ENCODE peak calls at places on chromosome 1, in ten cellular contexts. One of them, this sample, is unnamed. For H3K36me3, the result is how much of the 10 kb centered on the place peaks cover.

GRCh38 chr1:223758734-223759133 is 46.4 kb downstream of the CAPN2 start:
- DNase-seq in uterus: no peak
- DNase-seq in right lobe of liver: no peak
- DNase-seq in transverse colon: no peak
- DNase-seq in RWPE2: no peak
- DNase-seq in colonic mucosa: no peak
- DNase-seq in neuronal stem cell: no peak
- DNase-seq in pancreas: no peak
- DNase-seq in heart right ventricle: no peak
- DNase-seq in cardiac muscle cell: no peak
- DNase-seq in this sample: no peak

GRCh38 chr1:47941609-47942237 is 55.5 kb downstream of the TRABD2B start:
- DNase-seq in uterus: no peak
- DNase-seq in right lobe of liver: no peak
- DNase-seq in transverse colon: no peak
- DNase-seq in RWPE2: no peak
- DNase-seq in colonic mucosa: no peak
- DNase-seq in neuronal stem cell: no peak
- DNase-seq in pancreas: no peak
- DNase-seq in heart right ventricle: no peak
- DNase-seq in cardiac muscle cell: no peak
- DNase-seq in this sample: no peak

GRCh38 chr1:176568185-176568584 is 105.2 kb downstream of the PAPPA2 start:
- DNase-seq in uterus: no peak
- DNase-seq in right lobe of liver: no peak
- DNase-seq in transverse colon: no peak
- DNase-seq in RWPE2: no peak
- DNase-seq in colonic mucosa: no peak
- DNase-seq in neuronal stem cell: no peak
- DNase-seq in pancreas: no peak
- DNase-seq in heart right ventricle: no peak
- DNase-seq in cardiac muscle cell: no peak
- DNase-seq in this sample: no peak

GRCh38 chr1:84603223-84603622 is 29.0 kb upstream of the CTBS start:
- DNase-seq in uterus: no peak
- DNase-seq in right lobe of liver: no peak
- DNase-seq in transverse colon: no peak
- DNase-seq in RWPE2: no peak
- DNase-seq in colonic mucosa: no peak
- DNase-seq in neuronal stem cell: no peak
- DNase-seq in pancreas: no peak
- DNase-seq in heart right ventricle: no peak
- DNase-seq in cardiac muscle cell: no peak
- DNase-seq in this sample: no peak

GRCh38 chr1:208988811-208989222 is 594.7 kb upstream of the CAMK1G start:
- DNase-seq in uterus: no peak
- DNase-seq in right lobe of liver: no peak
- DNase-seq in transverse colon: peak
- DNase-seq in RWPE2: no peak
- DNase-seq in colonic mucosa: peak
- DNase-seq in neuronal stem cell: no peak
- DNase-seq in pancreas: no peak
- DNase-seq in heart right ventricle: no peak
- DNase-seq in cardiac muscle cell: peak
- DNase-seq in this sample: no peak

GRCh38 chr1:209546390-209547080 is 37.0 kb upstream of the CAMK1G start:
- DNase-seq in uterus: no peak
- DNase-seq in right lobe of liver: no peak
- DNase-seq in transverse colon: no peak
- DNase-seq in RWPE2: no peak
- DNase-seq in colonic mucosa: no peak
- DNase-seq in neuronal stem cell: no peak
- DNase-seq in pancreas: no peak
- DNase-seq in heart right ventricle: no peak
- DNase-seq in cardiac muscle cell: no peak
- DNase-seq in this sample: no peak

GRCh38 chr1:241622708-241623107 is 17.5 kb downstream of the CHML start:
- DNase-seq in uterus: no peak
- DNase-seq in right lobe of liver: no peak
- DNase-seq in transverse colon: no peak
- DNase-seq in RWPE2: no peak
- DNase-seq in colonic mucosa: no peak
- DNase-seq in neuronal stem cell: no peak
- DNase-seq in pancreas: no peak
- DNase-seq in heart right ventricle: no peak
- DNase-seq in cardiac muscle cell: no peak
- DNase-seq in this sample: no peak

GRCh38 chr1:29592731-29593130 is 356.4 kb downstream of the PTPRU start:
- DNase-seq in uterus: no peak
- DNase-seq in right lobe of liver: no peak
- DNase-seq in transverse colon: no peak
- DNase-seq in RWPE2: no peak
- DNase-seq in colonic mucosa: peak
- DNase-seq in neuronal stem cell: no peak
- DNase-seq in pancreas: no peak
- DNase-seq in heart right ventricle: no peak
- DNase-seq in cardiac muscle cell: no peak
- DNase-seq in this sample: no peak

GRCh38 chr1:5485436-5485835 is 506.8 kb downstream of the NPHP4 start:
- DNase-seq in uterus: no peak
- DNase-seq in right lobe of liver: no peak
- DNase-seq in transverse colon: no peak
- DNase-seq in RWPE2: no peak
- DNase-seq in colonic mucosa: no peak
- DNase-seq in neuronal stem cell: no peak
- DNase-seq in pancreas: no peak
- DNase-seq in heart right ventricle: no peak
- DNase-seq in cardiac muscle cell: no peak
- DNase-seq in this sample: no peak

GRCh38 chr1:117795190-117795589 is 134.2 kb downstream of the GDAP2 start:
- DNase-seq in uterus: no peak
- DNase-seq in right lobe of liver: no peak
- DNase-seq in transverse colon: no peak
- DNase-seq in RWPE2: no peak
- DNase-seq in colonic mucosa: no peak
- DNase-seq in neuronal stem cell: no peak
- DNase-seq in pancreas: no peak
- DNase-seq in heart right ventricle: peak
- DNase-seq in cardiac muscle cell: no peak
- DNase-seq in this sample: no peak

GRCh38 chr1:63368131-63368530 is 704 bp downstream of the ALG6 start:
- DNase-seq in uterus: no peak
- DNase-seq in right lobe of liver: no peak
- DNase-seq in transverse colon: no peak
- DNase-seq in RWPE2: no peak
- DNase-seq in colonic mucosa: no peak
- DNase-seq in neuronal stem cell: no peak
- DNase-seq in pancreas: no peak
- DNase-seq in heart right ventricle: no peak
- DNase-seq in cardiac muscle cell: no peak
- DNase-seq in this sample: no peak

GRCh38 chr1:94553323-94553730 is 11.8 kb upstream of the F3 start:
- DNase-seq in uterus: no peak
- DNase-seq in right lobe of liver: no peak
- DNase-seq in transverse colon: no peak
- DNase-seq in RWPE2: no peak
- DNase-seq in colonic mucosa: no peak
- DNase-seq in neuronal stem cell: no peak
- DNase-seq in pancreas: no peak
- DNase-seq in heart right ventricle: no peak
- DNase-seq in cardiac muscle cell: no peak
- DNase-seq in this sample: no peak

GRCh38 chr1:18929686-18930085 is 26.8 kb downstream of the IFFO2 start:
- DNase-seq in uterus: no peak
- DNase-seq in right lobe of liver: no peak
- DNase-seq in transverse colon: no peak
- DNase-seq in RWPE2: no peak
- DNase-seq in colonic mucosa: no peak
- DNase-seq in neuronal stem cell: no peak
- DNase-seq in pancreas: no peak
- DNase-seq in heart right ventricle: no peak
- DNase-seq in cardiac muscle cell: no peak
- DNase-seq in this sample: no peak

GRCh38 chr1:236854602-236854978 is 59.5 kb downstream of the MTR start:
- DNase-seq in uterus: no peak
- DNase-seq in right lobe of liver: no peak
- DNase-seq in transverse colon: no peak
- DNase-seq in RWPE2: no peak
- DNase-seq in colonic mucosa: no peak
- DNase-seq in neuronal stem cell: no peak
- DNase-seq in pancreas: no peak
- DNase-seq in heart right ventricle: no peak
- DNase-seq in cardiac muscle cell: no peak
- DNase-seq in this sample: no peak

GRCh38 chr1:47533176-47534039 is 95.6 kb downstream of the FOXD2 start:
- DNase-seq in uterus: peak
- DNase-seq in right lobe of liver: no peak
- DNase-seq in transverse colon: peak
- DNase-seq in RWPE2: no peak
- DNase-seq in colonic mucosa: no peak
- DNase-seq in neuronal stem cell: peak
- DNase-seq in pancreas: no peak
- DNase-seq in heart right ventricle: peak
- DNase-seq in cardiac muscle cell: peak
- DNase-seq in this sample: no peak

GRCh38 chr1:232267092-232267836 is 362.7 kb downstream of the SIPA1L2 start:
- DNase-seq in uterus: no peak
- DNase-seq in right lobe of liver: no peak
- DNase-seq in transverse colon: no peak
- DNase-seq in RWPE2: no peak
- DNase-seq in colonic mucosa: no peak
- DNase-seq in neuronal stem cell: no peak
- DNase-seq in pancreas: no peak
- DNase-seq in heart right ventricle: no peak
- DNase-seq in cardiac muscle cell: no peak
- DNase-seq in this sample: no peak

GRCh38 chr1:231240883-231241735 is at the start of gene GNPAT:
- DNase-seq in uterus: peak
- DNase-seq in right lobe of liver: peak
- DNase-seq in transverse colon: peak
- DNase-seq in RWPE2: peak
- DNase-seq in colonic mucosa: peak
- DNase-seq in neuronal stem cell: peak
- DNase-seq in pancreas: peak
- DNase-seq in heart right ventricle: peak
- DNase-seq in cardiac muscle cell: peak
- DNase-seq in this sample: peak

GRCh38 chr1:7516341-7516740 is 254.8 kb upstream of the VAMP3 start:
- DNase-seq in uterus: no peak
- DNase-seq in right lobe of liver: no peak
- DNase-seq in transverse colon: no peak
- DNase-seq in RWPE2: no peak
- DNase-seq in colonic mucosa: no peak
- DNase-seq in neuronal stem cell: no peak
- DNase-seq in pancreas: no peak
- DNase-seq in heart right ventricle: no peak
- DNase-seq in cardiac muscle cell: peak
- DNase-seq in this sample: peak
- H3K27ac ChIP-seq in uterus: no peak
- H3K27ac ChIP-seq in right lobe of liver: no peak
- H3K27ac ChIP-seq in transverse colon: no peak
- H3K27ac ChIP-seq in RWPE2: no peak
- H3K27ac ChIP-seq in colonic mucosa: no peak
- H3K27ac ChIP-seq in neuronal stem cell: no peak
- H3K27ac ChIP-seq in pancreas: no peak
- H3K27ac ChIP-seq in heart right ventricle: no peak
- H3K27ac ChIP-seq in cardiac muscle cell: peak
- H3K27ac ChIP-seq in this sample: no peak

GRCh38 chr1:11350265-11350664 is 77.3 kb downstream of the UBIAD1 start:
- DNase-seq in uterus: no peak
- DNase-seq in right lobe of liver: no peak
- DNase-seq in transverse colon: no peak
- DNase-seq in RWPE2: no peak
- DNase-seq in colonic mucosa: peak
- DNase-seq in neuronal stem cell: no peak
- DNase-seq in pancreas: no peak
- DNase-seq in heart right ventricle: no peak
- DNase-seq in cardiac muscle cell: no peak
- DNase-seq in this sample: no peak
- H3K36me3 ChIP-seq in uterus: under half
- H3K36me3 ChIP-seq in right lobe of liver: under half
- H3K36me3 ChIP-seq in transverse colon: under half
- H3K36me3 ChIP-seq in RWPE2: under half
- H3K36me3 ChIP-seq in colonic mucosa: under half
- H3K36me3 ChIP-seq in neuronal stem cell: under half
- H3K36me3 ChIP-seq in pancreas: under half
- H3K36me3 ChIP-seq in heart right ventricle: under half
- H3K36me3 ChIP-seq in cardiac muscle cell: under half
- H3K36me3 ChIP-seq in this sample: under half

GRCh38 chr1:91804546-91805023 is 81.4 kb downstream of the TGFBR3 start:
- DNase-seq in uterus: no peak
- DNase-seq in right lobe of liver: no peak
- DNase-seq in transverse colon: no peak
- DNase-seq in RWPE2: no peak
- DNase-seq in colonic mucosa: no peak
- DNase-seq in neuronal stem cell: no peak
- DNase-seq in pancreas: no peak
- DNase-seq in heart right ventricle: no peak
- DNase-seq in cardiac muscle cell: no peak
- DNase-seq in this sample: no peak
- H3K27ac ChIP-seq in uterus: peak
- H3K27ac ChIP-seq in right lobe of liver: peak
- H3K27ac ChIP-seq in transverse colon: peak
- H3K27ac ChIP-seq in RWPE2: no peak
- H3K27ac ChIP-seq in colonic mucosa: peak
- H3K27ac ChIP-seq in neuronal stem cell: no peak
- H3K27ac ChIP-seq in pancreas: peak
- H3K27ac ChIP-seq in heart right ventricle: no peak
- H3K27ac ChIP-seq in cardiac muscle cell: no peak
- H3K27ac ChIP-seq in this sample: no peak

GRCh38 chr1:206448471-206448870 is 21.8 kb upstream of the IKBKE start:
- DNase-seq in uterus: no peak
- DNase-seq in right lobe of liver: no peak
- DNase-seq in transverse colon: no peak
- DNase-seq in RWPE2: no peak
- DNase-seq in colonic mucosa: no peak
- DNase-seq in neuronal stem cell: no peak
- DNase-seq in pancreas: no peak
- DNase-seq in heart right ventricle: no peak
- DNase-seq in cardiac muscle cell: no peak
- DNase-seq in this sample: no peak

GRCh38 chr1:206451146-206451545 is 19.1 kb upstream of the IKBKE start:
- DNase-seq in uterus: no peak
- DNase-seq in right lobe of liver: no peak
- DNase-seq in transverse colon: no peak
- DNase-seq in RWPE2: no peak
- DNase-seq in colonic mucosa: no peak
- DNase-seq in neuronal stem cell: no peak
- DNase-seq in pancreas: no peak
- DNase-seq in heart right ventricle: no peak
- DNase-seq in cardiac muscle cell: no peak
- DNase-seq in this sample: no peak

GRCh38 chr1:206450271-206450670 is 20.0 kb upstream of the IKBKE start:
- DNase-seq in uterus: no peak
- DNase-seq in right lobe of liver: no peak
- DNase-seq in transverse colon: no peak
- DNase-seq in RWPE2: no peak
- DNase-seq in colonic mucosa: no peak
- DNase-seq in neuronal stem cell: no peak
- DNase-seq in pancreas: no peak
- DNase-seq in heart right ventricle: no peak
- DNase-seq in cardiac muscle cell: no peak
- DNase-seq in this sample: no peak

GRCh38 chr1:206447792-206448191 is 22.5 kb upstream of the IKBKE start:
- DNase-seq in uterus: no peak
- DNase-seq in right lobe of liver: no peak
- DNase-seq in transverse colon: no peak
- DNase-seq in RWPE2: no peak
- DNase-seq in colonic mucosa: no peak
- DNase-seq in neuronal stem cell: no peak
- DNase-seq in pancreas: no peak
- DNase-seq in heart right ventricle: no peak
- DNase-seq in cardiac muscle cell: no peak
- DNase-seq in this sample: no peak

GRCh38 chr1:206449566-206449965 is 20.7 kb upstream of the IKBKE start:
- DNase-seq in uterus: no peak
- DNase-seq in right lobe of liver: no peak
- DNase-seq in transverse colon: no peak
- DNase-seq in RWPE2: no peak
- DNase-seq in colonic mucosa: no peak
- DNase-seq in neuronal stem cell: no peak
- DNase-seq in pancreas: no peak
- DNase-seq in heart right ventricle: no peak
- DNase-seq in cardiac muscle cell: no peak
- DNase-seq in this sample: no peak
- H3K36me3 ChIP-seq in uterus: under half
- H3K36me3 ChIP-seq in right lobe of liver: under half
- H3K36me3 ChIP-seq in transverse colon: under half
- H3K36me3 ChIP-seq in RWPE2: under half
- H3K36me3 ChIP-seq in colonic mucosa: under half
- H3K36me3 ChIP-seq in neuronal stem cell: half or more
- H3K36me3 ChIP-seq in pancreas: under half
- H3K36me3 ChIP-seq in heart right ventricle: half or more
- H3K36me3 ChIP-seq in cardiac muscle cell: under half
- H3K36me3 ChIP-seq in this sample: under half

This sample was measured in WERI-Rb-1.